ENCODE peak calls at places on chromosomes 6 and 20, in ten cellular contexts. One of them, this sample, is unnamed.
A peak's percentile ranks its signal among the peaks of the same experiment; 100 is the strongest.

GRCh38 chr6:93418448-93419303 is 683 bp downstream of the EPHA7 start:
- DNase-seq in PC-9: peak; percentile 45
- DNase-seq in psoas muscle: peak; percentile 42
- DNase-seq in HEK293T: peak; percentile 33
- DNase-seq in endothelial cell: peak; percentile 67
- DNase-seq in amniotic stem cell: no peak
- DNase-seq in NCI-H2029 treated with DMSO at 0.1 percent for 48 hours: peak; percentile 59
- DNase-seq in NCI-H1930: peak; percentile 34
- DNase-seq in M059J: no peak
- DNase-seq in transverse colon: peak; percentile 18
- DNase-seq in this sample: peak; percentile 40

GRCh38 chr6:170127151-170127550 is 163.7 kb downstream of the DLL1 start:
- DNase-seq in psoas muscle: no peak
- DNase-seq in NCI-H2029 treated with DMSO at 0.1 percent for 48 hours: no peak
- DNase-seq in transverse colon: no peak
- DNase-seq in endothelial cell: no peak
- DNase-seq in M059J: no peak
- DNase-seq in PC-9: no peak
- DNase-seq in amniotic stem cell: no peak
- DNase-seq in HEK293T: no peak
- DNase-seq in NCI-H1930: no peak
- DNase-seq in this sample: no peak

GRCh38 chr6:24757610-24758009 is 17.1 kb upstream of the GMNN start:
- DNase-seq in amniotic stem cell: no peak
- DNase-seq in M059J: no peak
- DNase-seq in NCI-H1930: no peak
- DNase-seq in endothelial cell: no peak
- DNase-seq in NCI-H2029 treated with DMSO at 0.1 percent for 48 hours: no peak
- DNase-seq in psoas muscle: no peak
- DNase-seq in PC-9: no peak
- DNase-seq in transverse colon: no peak
- DNase-seq in HEK293T: no peak
- DNase-seq in this sample: no peak

GRCh38 chr6:154656660-154657059 is 76.6 kb upstream of the SCAF8 start:
- DNase-seq in psoas muscle: no peak
- DNase-seq in NCI-H2029 treated with DMSO at 0.1 percent for 48 hours: no peak
- DNase-seq in transverse colon: no peak
- DNase-seq in M059J: no peak
- DNase-seq in endothelial cell: no peak
- DNase-seq in NCI-H1930: no peak
- DNase-seq in HEK293T: no peak
- DNase-seq in amniotic stem cell: no peak
- DNase-seq in PC-9: no peak
- DNase-seq in this sample: no peak

GRCh38 chr20:48791666-48792071 is 36.1 kb downstream of the PREX1 start:
- DNase-seq in amniotic stem cell: peak; percentile 33
- DNase-seq in PC-9: no peak
- DNase-seq in NCI-H1930: no peak
- DNase-seq in M059J: peak; percentile 75
- DNase-seq in NCI-H2029 treated with DMSO at 0.1 percent for 48 hours: no peak
- DNase-seq in endothelial cell: no peak
- DNase-seq in HEK293T: no peak
- DNase-seq in transverse colon: no peak
- DNase-seq in psoas muscle: no peak
- DNase-seq in this sample: no peak

GRCh38 chr6:35248300-35248699 is 11.2 kb upstream of the ZNF76 start:
- DNase-seq in PC-9: no peak
- DNase-seq in endothelial cell: no peak
- DNase-seq in amniotic stem cell: no peak
- DNase-seq in transverse colon: no peak
- DNase-seq in M059J: peak; percentile 40
- DNase-seq in HEK293T: no peak
- DNase-seq in NCI-H1930: no peak
- DNase-seq in NCI-H2029 treated with DMSO at 0.1 percent for 48 hours: no peak
- DNase-seq in psoas muscle: no peak
- DNase-seq in this sample: no peak

GRCh38 chr6:83615025-83615999 is 93.6 kb downstream of the SNAP91 start:
- DNase-seq in transverse colon: no peak
- DNase-seq in PC-9: no peak
- DNase-seq in amniotic stem cell: peak; percentile 10
- DNase-seq in HEK293T: peak; percentile 31
- DNase-seq in endothelial cell: peak; percentile 8
- DNase-seq in NCI-H1930: peak; percentile 22
- DNase-seq in NCI-H2029 treated with DMSO at 0.1 percent for 48 hours: peak; percentile 14
- DNase-seq in psoas muscle: no peak
- DNase-seq in M059J: peak; percentile 27
- DNase-seq in this sample: no peak

GRCh38 chr6:113936093-113936934 is 34.6 kb downstream of the HDAC2 start:
- DNase-seq in psoas muscle: no peak
- DNase-seq in transverse colon: no peak
- DNase-seq in amniotic stem cell: no peak
- DNase-seq in endothelial cell: peak; percentile 41
- DNase-seq in NCI-H2029 treated with DMSO at 0.1 percent for 48 hours: peak; percentile 59
- DNase-seq in NCI-H1930: peak; percentile 13
- DNase-seq in HEK293T: peak; percentile 54
- DNase-seq in M059J: peak; percentile 75
- DNase-seq in PC-9: peak; percentile 7
- DNase-seq in this sample: no peak

GRCh38 chr20:38697306-38697705 is 27.0 kb upstream of the SLC32A1 start:
- DNase-seq in NCI-H2029 treated with DMSO at 0.1 percent for 48 hours: no peak
- DNase-seq in HEK293T: no peak
- DNase-seq in transverse colon: no peak
- DNase-seq in M059J: no peak
- DNase-seq in NCI-H1930: no peak
- DNase-seq in PC-9: no peak
- DNase-seq in amniotic stem cell: no peak
- DNase-seq in endothelial cell: no peak
- DNase-seq in psoas muscle: no peak
- DNase-seq in this sample: no peak

GRCh38 chr6:169626169-169626833 is 75.5 kb downstream of the WDR27 start:
- DNase-seq in NCI-H1930: no peak
- DNase-seq in HEK293T: no peak
- DNase-seq in PC-9: no peak
- DNase-seq in M059J: no peak
- DNase-seq in endothelial cell: no peak
- DNase-seq in NCI-H2029 treated with DMSO at 0.1 percent for 48 hours: no peak
- DNase-seq in amniotic stem cell: no peak
- DNase-seq in transverse colon: no peak
- DNase-seq in psoas muscle: no peak
- DNase-seq in this sample: no peak

GRCh38 chr6:4460595-4461475 is 315.4 kb upstream of the CDYL start:
- DNase-seq in M059J: no peak
- DNase-seq in HEK293T: no peak
- DNase-seq in NCI-H1930: no peak
- DNase-seq in PC-9: no peak
- DNase-seq in psoas muscle: peak; percentile 91
- DNase-seq in endothelial cell: no peak
- DNase-seq in NCI-H2029 treated with DMSO at 0.1 percent for 48 hours: no peak
- DNase-seq in transverse colon: peak; percentile 40
- DNase-seq in amniotic stem cell: no peak
- DNase-seq in this sample: peak; percentile 86

GRCh38 chr20:32466739-32467505 is 108.8 kb downstream of the ASXL1 start:
- DNase-seq in NCI-H2029 treated with DMSO at 0.1 percent for 48 hours: no peak
- DNase-seq in endothelial cell: no peak
- DNase-seq in amniotic stem cell: no peak
- DNase-seq in HEK293T: no peak
- DNase-seq in M059J: no peak
- DNase-seq in PC-9: no peak
- DNase-seq in psoas muscle: peak; percentile 31
- DNase-seq in transverse colon: no peak
- DNase-seq in NCI-H1930: no peak
- DNase-seq in this sample: peak; percentile 39

GRCh38 chr6:82396964-82397761 is 33.5 kb downstream of the TPBG start:
- DNase-seq in NCI-H1930: no peak
- DNase-seq in NCI-H2029 treated with DMSO at 0.1 percent for 48 hours: no peak
- DNase-seq in HEK293T: no peak
- DNase-seq in M059J: peak; percentile 98
- DNase-seq in endothelial cell: no peak
- DNase-seq in amniotic stem cell: peak; percentile 25
- DNase-seq in PC-9: peak; percentile 54
- DNase-seq in psoas muscle: no peak
- DNase-seq in transverse colon: no peak
- DNase-seq in this sample: no peak

GRCh38 chr6:106510090-106510970 is 119.0 kb downstream of the RTN4IP1 start:
- DNase-seq in PC-9: peak; percentile 52
- DNase-seq in psoas muscle: peak; percentile 64
- DNase-seq in M059J: peak; percentile 74
- DNase-seq in NCI-H1930: peak; percentile 70
- DNase-seq in transverse colon: peak; percentile 86
- DNase-seq in HEK293T: peak; percentile 32
- DNase-seq in amniotic stem cell: no peak
- DNase-seq in NCI-H2029 treated with DMSO at 0.1 percent for 48 hours: no peak
- DNase-seq in endothelial cell: peak; percentile 36
- DNase-seq in this sample: peak; percentile 74

GRCh38 chr20:24605937-24606455 is 136.6 kb downstream of the SYNDIG1 start:
- DNase-seq in M059J: no peak
- DNase-seq in NCI-H2029 treated with DMSO at 0.1 percent for 48 hours: no peak
- DNase-seq in HEK293T: peak; percentile 2
- DNase-seq in amniotic stem cell: no peak
- DNase-seq in endothelial cell: no peak
- DNase-seq in NCI-H1930: no peak
- DNase-seq in PC-9: no peak
- DNase-seq in transverse colon: no peak
- DNase-seq in psoas muscle: no peak
- DNase-seq in this sample: no peak

GRCh38 chr6:169959129-169960002 is 207.9 kb downstream of the ERMARD start:
- DNase-seq in M059J: no peak
- DNase-seq in PC-9: no peak
- DNase-seq in NCI-H1930: no peak
- DNase-seq in NCI-H2029 treated with DMSO at 0.1 percent for 48 hours: peak; percentile 87
- DNase-seq in endothelial cell: no peak
- DNase-seq in HEK293T: no peak
- DNase-seq in psoas muscle: no peak
- DNase-seq in transverse colon: peak; percentile 73
- DNase-seq in amniotic stem cell: no peak
- DNase-seq in this sample: no peak

GRCh38 chr6:147559016-147559415 is 50.5 kb downstream of the SAMD5 start:
- DNase-seq in psoas muscle: no peak
- DNase-seq in HEK293T: no peak
- DNase-seq in M059J: peak; percentile 22
- DNase-seq in NCI-H2029 treated with DMSO at 0.1 percent for 48 hours: no peak
- DNase-seq in transverse colon: peak; percentile 35
- DNase-seq in amniotic stem cell: no peak
- DNase-seq in NCI-H1930: no peak
- DNase-seq in endothelial cell: no peak
- DNase-seq in PC-9: no peak
- DNase-seq in this sample: no peak

GRCh38 chr20:40637176-40637575 is 51.9 kb downstream of the MAFB start:
- DNase-seq in PC-9: no peak
- DNase-seq in amniotic stem cell: no peak
- DNase-seq in NCI-H2029 treated with DMSO at 0.1 percent for 48 hours: no peak
- DNase-seq in psoas muscle: no peak
- DNase-seq in transverse colon: no peak
- DNase-seq in NCI-H1930: no peak
- DNase-seq in HEK293T: no peak
- DNase-seq in M059J: no peak
- DNase-seq in endothelial cell: no peak
- DNase-seq in this sample: no peak

GRCh38 chr20:57395111-57395959 is 4.1 kb downstream of the RBM38 start:
- DNase-seq in endothelial cell: peak; percentile 32
- DNase-seq in PC-9: peak; percentile 34
- DNase-seq in transverse colon: peak; percentile 38
- DNase-seq in HEK293T: no peak
- DNase-seq in NCI-H2029 treated with DMSO at 0.1 percent for 48 hours: no peak
- DNase-seq in NCI-H1930: no peak
- DNase-seq in M059J: peak; percentile 54
- DNase-seq in psoas muscle: peak; percentile 95
- DNase-seq in amniotic stem cell: no peak
- DNase-seq in this sample: peak; percentile 89

GRCh38 chr6:152099816-152100618 is 292.5 kb downstream of the ESR1 start:
- DNase-seq in HEK293T: no peak
- DNase-seq in amniotic stem cell: no peak
- DNase-seq in transverse colon: peak; percentile 10
- DNase-seq in M059J: peak; percentile 76
- DNase-seq in NCI-H1930: no peak
- DNase-seq in PC-9: no peak
- DNase-seq in psoas muscle: peak; percentile 81
- DNase-seq in NCI-H2029 treated with DMSO at 0.1 percent for 48 hours: no peak
- DNase-seq in endothelial cell: no peak
- DNase-seq in this sample: peak; percentile 74

GRCh38 chr20:47432251-47433210 is 69.2 kb upstream of the NCOA3 start:
- DNase-seq in psoas muscle: no peak
- DNase-seq in NCI-H1930: no peak
- DNase-seq in M059J: peak; percentile 25
- DNase-seq in NCI-H2029 treated with DMSO at 0.1 percent for 48 hours: no peak
- DNase-seq in amniotic stem cell: no peak
- DNase-seq in transverse colon: no peak
- DNase-seq in endothelial cell: no peak
- DNase-seq in HEK293T: no peak
- DNase-seq in PC-9: peak; percentile 87
- DNase-seq in this sample: no peak

GRCh38 chr20:47748851-47749250 is 36.4 kb downstream of the SULF2 start:
- DNase-seq in psoas muscle: no peak
- DNase-seq in NCI-H2029 treated with DMSO at 0.1 percent for 48 hours: peak; percentile 43
- DNase-seq in NCI-H1930: no peak
- DNase-seq in amniotic stem cell: no peak
- DNase-seq in M059J: no peak
- DNase-seq in HEK293T: no peak
- DNase-seq in transverse colon: no peak
- DNase-seq in PC-9: no peak
- DNase-seq in endothelial cell: no peak
- DNase-seq in this sample: no peak

GRCh38 chr6:107679457-107679856 is 144.7 kb downstream of the SCML4 start:
- DNase-seq in psoas muscle: no peak
- DNase-seq in M059J: no peak
- DNase-seq in transverse colon: no peak
- DNase-seq in NCI-H2029 treated with DMSO at 0.1 percent for 48 hours: no peak
- DNase-seq in endothelial cell: no peak
- DNase-seq in PC-9: no peak
- DNase-seq in NCI-H1930: no peak
- DNase-seq in HEK293T: no peak
- DNase-seq in amniotic stem cell: no peak
- DNase-seq in this sample: no peak

GRCh38 chr6:18667612-18668011 is 280.5 kb downstream of the RNF144B start:
- DNase-seq in amniotic stem cell: no peak
- DNase-seq in transverse colon: no peak
- DNase-seq in HEK293T: no peak
- DNase-seq in PC-9: no peak
- DNase-seq in NCI-H2029 treated with DMSO at 0.1 percent for 48 hours: no peak
- DNase-seq in NCI-H1930: no peak
- DNase-seq in endothelial cell: no peak
- DNase-seq in M059J: no peak
- DNase-seq in psoas muscle: no peak
- DNase-seq in this sample: no peak

GRCh38 chr6:125792172-125792571 is 1.4 kb downstream of the NCOA7 start:
- DNase-seq in HEK293T: no peak
- DNase-seq in NCI-H1930: no peak
- DNase-seq in amniotic stem cell: no peak
- DNase-seq in transverse colon: no peak
- DNase-seq in NCI-H2029 treated with DMSO at 0.1 percent for 48 hours: no peak
- DNase-seq in M059J: no peak
- DNase-seq in psoas muscle: no peak
- DNase-seq in PC-9: no peak
- DNase-seq in endothelial cell: no peak
- DNase-seq in this sample: no peak

GRCh38 chr20:17735206-17735804 is 35.5 kb downstream of the BANF2 start:
- DNase-seq in NCI-H1930: no peak
- DNase-seq in HEK293T: no peak
- DNase-seq in M059J: peak; percentile 96
- DNase-seq in psoas muscle: no peak
- DNase-seq in NCI-H2029 treated with DMSO at 0.1 percent for 48 hours: no peak
- DNase-seq in PC-9: no peak
- DNase-seq in endothelial cell: no peak
- DNase-seq in transverse colon: no peak
- DNase-seq in amniotic stem cell: no peak
- DNase-seq in this sample: no peak

GRCh38 chr20:40689100-40689942 is at the start of gene MAFB:
- DNase-seq in HEK293T: peak; percentile 84
- DNase-seq in NCI-H2029 treated with DMSO at 0.1 percent for 48 hours: peak; percentile 82
- DNase-seq in amniotic stem cell: peak; percentile 45
- DNase-seq in M059J: peak; percentile 91
- DNase-seq in endothelial cell: peak; percentile 87
- DNase-seq in psoas muscle: peak; percentile 97
- DNase-seq in PC-9: no peak
- DNase-seq in NCI-H1930: peak; percentile 53
- DNase-seq in transverse colon: peak; percentile 80
- DNase-seq in this sample: peak; percentile 96

GRCh38 chr6:41494212-41495115 is 51.7 kb upstream of the FOXP4 start:
- DNase-seq in PC-9: no peak
- DNase-seq in psoas muscle: no peak
- DNase-seq in M059J: no peak
- DNase-seq in HEK293T: no peak
- DNase-seq in transverse colon: no peak
- DNase-seq in endothelial cell: no peak
- DNase-seq in NCI-H1930: no peak
- DNase-seq in NCI-H2029 treated with DMSO at 0.1 percent for 48 hours: no peak
- DNase-seq in amniotic stem cell: no peak
- DNase-seq in this sample: no peak

This sample was measured in Right ventricle myocardium superior.